ENCODE peak calls at places on chromosome 13, in nine cellular contexts. U is activated CD8-positive, alpha-beta T cell treated with anti-CD3 and anti-CD28 coated beads, Interleukin-2, amount 10 ng/mL, durations not matched to agents 7 days and 5 days; S is activated CD8-positive, alpha-beta memory T cell treated with anti-CD3 and anti-CD28 coated beads, Interleukin-2, amount 10 ng/mL, durations not matched to agents 7 days and 5 days; R is lung; M is left cardiac atrium; Z is upper lobe of right lung; L is CD4-positive, CD25-positive, alpha-beta regulatory T cell; Y is sciatic nerve; O is effector memory CD8-positive, alpha-beta T cell. F is an unnamed sample.

GRCh38 chr13:30388401-30389283 is 33.7 kb upstream of the UBE2L5 start:
- ATAC-seq in U (peak), S (no peak), R (no peak), M (peak), Z (peak), L (no peak), Y (peak), O (no peak), F (no peak)

GRCh38 chr13:74920945-74921725 is 560.8 kb downstream of the TBC1D4 start:
- ATAC-seq in U (no peak), S (no peak), R (no peak), M (no peak), Z (no peak), L (no peak), Y (no peak), O (peak), F (peak)

GRCh38 chr13:41547253-41548000 is 90.1 kb downstream of the RGCC start:
- ATAC-seq in U (no peak), S (no peak), R (no peak), M (peak), Z (peak), L (no peak), Y (peak), O (no peak), F (no peak)

GRCh38 chr13:59247166-59247565 is 916.6 kb downstream of the DIAPH3 start:
- ATAC-seq in U (no peak), S (no peak), R (no peak), M (no peak), Z (peak), L (no peak), Y (peak), O (no peak), F (no peak)

GRCh38 chr13:87058786-87059329 is 612.3 kb upstream of the SLITRK5 start:
- ATAC-seq in U (no peak), S (no peak), R (no peak), M (no peak), Z (no peak), L (no peak), Y (no peak), O (no peak), F (no peak)

GRCh38 chr13:74794582-74794981 is 660.4 kb upstream of the KLF12 start:
- ATAC-seq in U (no peak), S (no peak), R (no peak), M (no peak), Z (no peak), L (no peak), Y (no peak), O (no peak), F (no peak)

GRCh38 chr13:112740502-112741131 is 50.8 kb downstream of the ATP11A start:
- ATAC-seq in U (no peak), S (no peak), R (no peak), M (peak), Z (peak), L (no peak), Y (peak), O (no peak), F (no peak)

GRCh38 chr13:27281420-27281819 is 10.8 kb downstream of the RASL11A start:
- ATAC-seq in U (no peak), S (no peak), R (no peak), M (no peak), Z (no peak), L (no peak), Y (no peak), O (no peak), F (no peak)

GRCh38 chr13:103615778-103616177 is 549.6 kb upstream of the SLC10A2 start:
- ATAC-seq in U (no peak), S (no peak), R (no peak), M (no peak), Z (no peak), L (no peak), Y (no peak), O (no peak), F (no peak)

GRCh38 chr13:79435549-79435948 is 29.5 kb upstream of the RBM26 start:
- ATAC-seq in U (no peak), S (no peak), R (no peak), M (no peak), Z (no peak), L (no peak), Y (no peak), O (no peak), F (no peak)

GRCh38 chr13:46751811-46752635 is 44.9 kb downstream of the ESD start:
- ATAC-seq in U (peak), S (peak), R (peak), M (peak), Z (peak), L (peak), Y (peak), O (peak), F (peak)

GRCh38 chr13:70347947-70348620 is 239.8 kb upstream of the KLHL1 start:
- ATAC-seq in U (no peak), S (no peak), R (no peak), M (no peak), Z (no peak), L (no peak), Y (no peak), O (no peak), F (no peak)

GRCh38 chr13:74306496-74306895 is 172.3 kb upstream of the KLF12 start:
- ATAC-seq in U (no peak), S (no peak), R (no peak), M (no peak), Z (no peak), L (no peak), Y (no peak), O (peak), F (no peak)

GRCh38 chr13:48585456-48585840 is 52.6 kb upstream of the RCBTB2 start:
- ATAC-seq in U (no peak), S (no peak), R (no peak), M (peak), Z (no peak), L (no peak), Y (peak), O (peak), F (no peak)

GRCh38 chr13:112779856-112780604 is 90.2 kb downstream of the ATP11A start:
- ATAC-seq in U (no peak), S (no peak), R (no peak), M (no peak), Z (no peak), L (no peak), Y (no peak), O (no peak), F (no peak)

GRCh38 chr13:42412812-42413795 is 141.2 kb downstream of the AKAP11 start:
- ATAC-seq in U (no peak), S (no peak), R (no peak), M (no peak), Z (no peak), L (no peak), Y (no peak), O (no peak), F (peak)

GRCh38 chr13:100734194-100734720 is 59.7 kb upstream of the TMTC4 start:
- ATAC-seq in U (no peak), S (no peak), R (no peak), M (no peak), Z (no peak), L (no peak), Y (no peak), O (no peak), F (no peak)

GRCh38 chr13:71304861-71305260 is 562.1 kb downstream of the DACH1 start:
- ATAC-seq in U (no peak), S (no peak), R (no peak), M (no peak), Z (no peak), L (no peak), Y (no peak), O (no peak), F (no peak)

GRCh38 chr13:33212396-33212795 is 73.2 kb downstream of the STARD13 start:
- ATAC-seq in U (no peak), S (no peak), R (no peak), M (no peak), Z (no peak), L (no peak), Y (no peak), O (no peak), F (no peak)

GRCh38 chr13:82627183-82627582 is 1255.1 kb downstream of the SLITRK1 start:
- ATAC-seq in U (no peak), S (no peak), R (no peak), M (no peak), Z (no peak), L (no peak), Y (no peak), O (no peak), F (no peak)

GRCh38 chr13:90416519-90416918 is 931.0 kb upstream of the MIR17HG start:
- ATAC-seq in U (no peak), S (no peak), R (peak), M (no peak), Z (peak), L (no peak), Y (no peak), O (no peak), F (no peak)

GRCh38 chr13:112053744-112054615 is 13.0 kb upstream of the SOX1 start:
- ATAC-seq in U (no peak), S (no peak), R (no peak), M (no peak), Z (no peak), L (no peak), Y (no peak), O (no peak), F (no peak)

GRCh38 chr13:23748109-23748508 is 141.1 kb downstream of the MIPEP start:
- ATAC-seq in U (no peak), S (no peak), R (no peak), M (no peak), Z (no peak), L (no peak), Y (no peak), O (no peak), F (no peak)

GRCh38 chr13:24221007-24221406 is 60.5 kb downstream of the SPATA13 start:
- ATAC-seq in U (no peak), S (no peak), R (no peak), M (no peak), Z (no peak), L (no peak), Y (no peak), O (no peak), F (no peak)

GRCh38 chr13:102561933-102562332 is 34.9 kb upstream of the TPP2 start:
- ATAC-seq in U (no peak), S (no peak), R (no peak), M (no peak), Z (no peak), L (no peak), Y (no peak), O (no peak), F (no peak)

GRCh38 chr13:80444240-80445015 is 103.5 kb upstream of the SPRY2 start:
- ATAC-seq in U (no peak), S (no peak), R (no peak), M (no peak), Z (peak), L (no peak), Y (peak), O (peak), F (peak)

GRCh38 chr13:113420833-113421600 is 32.3 kb downstream of the ADPRHL1 start:
- ATAC-seq in U (no peak), S (peak), R (no peak), M (peak), Z (peak), L (no peak), Y (peak), O (no peak), F (peak)